ENCODE peak calls at places on chromosome 7, in four cellular contexts. One of them, this sample, is unnamed.

GRCh38 chr7:16528520-16528919 is 1.9 kb downstream of the LRRC72 start:
- DNase-seq in fibroblast of lung: peak; percentile 3
- DNase-seq in T-cell: no peak
- DNase-seq in GM23338: no peak
- DNase-seq in this sample: no peak

GRCh38 chr7:131011976-131012375 is 278.0 kb upstream of the KLF14 start:
- DNase-seq in fibroblast of lung: peak; percentile 84
- DNase-seq in T-cell: no peak
- DNase-seq in GM23338: no peak
- DNase-seq in this sample: no peak

GRCh38 chr7:22356010-22356854 is 722 bp downstream of the RAPGEF5 start:
- DNase-seq in fibroblast of lung: no peak
- DNase-seq in T-cell: no peak
- DNase-seq in GM23338: peak; percentile 56
- DNase-seq in this sample: peak; percentile 66

GRCh38 chr7:26950854-26951253 is 86.5 kb upstream of the SKAP2 start:
- DNase-seq in fibroblast of lung: no peak
- DNase-seq in T-cell: no peak
- DNase-seq in GM23338: no peak
- DNase-seq in this sample: no peak

GRCh38 chr7:90169891-90170290 is 15.6 kb downstream of the STEAP1 start:
- DNase-seq in fibroblast of lung: no peak
- DNase-seq in T-cell: no peak
- DNase-seq in GM23338: no peak
- DNase-seq in this sample: no peak

GRCh38 chr7:113085781-113086390 is 741 bp downstream of the GPR85 start:
- DNase-seq in fibroblast of lung: peak; percentile 48
- DNase-seq in T-cell: no peak
- DNase-seq in GM23338: peak; percentile 20
- DNase-seq in this sample: peak; percentile 51

GRCh38 chr7:71430246-71430645 is 298.3 kb downstream of the GALNT17 start:
- DNase-seq in fibroblast of lung: no peak
- DNase-seq in T-cell: no peak
- DNase-seq in GM23338: no peak
- DNase-seq in this sample: no peak

GRCh38 chr7:48091506-48092433 is 2.7 kb downstream of the UPP1 start:
- DNase-seq in fibroblast of lung: no peak
- DNase-seq in T-cell: no peak
- DNase-seq in GM23338: no peak
- DNase-seq in this sample: no peak

GRCh38 chr7:10300557-10300956 is 673.1 kb upstream of the PHF14 start:
- DNase-seq in fibroblast of lung: no peak
- DNase-seq in T-cell: no peak
- DNase-seq in GM23338: no peak
- DNase-seq in this sample: peak; percentile 57

GRCh38 chr7:81206217-81206616 is 287.4 kb upstream of the SEMA3C start:
- DNase-seq in fibroblast of lung: no peak
- DNase-seq in T-cell: no peak
- DNase-seq in GM23338: no peak
- DNase-seq in this sample: no peak

GRCh38 chr7:150986099-150986512 is 4.7 kb upstream of the NOS3 start:
- DNase-seq in fibroblast of lung: no peak
- DNase-seq in T-cell: peak; percentile 47
- DNase-seq in GM23338: peak; percentile 91
- DNase-seq in this sample: peak; percentile 83

GRCh38 chr7:80095545-80095944 is 39.1 kb upstream of the GNAI1 start:
- DNase-seq in fibroblast of lung: no peak
- DNase-seq in T-cell: no peak
- DNase-seq in GM23338: peak; percentile 23
- DNase-seq in this sample: peak; percentile 24

GRCh38 chr7:92714280-92714679 is 122.1 kb downstream of the CDK6 start:
- DNase-seq in fibroblast of lung: peak; percentile 60
- DNase-seq in T-cell: no peak
- DNase-seq in GM23338: peak; percentile 10
- DNase-seq in this sample: no peak

GRCh38 chr7:90853205-90853604 is 257.1 kb downstream of the CDK14 start:
- DNase-seq in fibroblast of lung: no peak
- DNase-seq in T-cell: no peak
- DNase-seq in GM23338: no peak
- DNase-seq in this sample: no peak

GRCh38 chr7:79922894-79923293 is 211.7 kb upstream of the GNAI1 start:
- DNase-seq in fibroblast of lung: no peak
- DNase-seq in T-cell: no peak
- DNase-seq in GM23338: no peak
- DNase-seq in this sample: no peak

GRCh38 chr7:106294334-106294733 is 9.6 kb upstream of the NAMPT start:
- DNase-seq in fibroblast of lung: no peak
- DNase-seq in T-cell: no peak
- DNase-seq in GM23338: peak; percentile 15
- DNase-seq in this sample: no peak

GRCh38 chr7:372546-372938 is 82.6 kb downstream of the FOXL3 start:
- DNase-seq in fibroblast of lung: no peak
- DNase-seq in T-cell: no peak
- DNase-seq in GM23338: no peak
- DNase-seq in this sample: no peak

GRCh38 chr7:147896121-147896520 is 694.4 kb upstream of the C7orf33 start:
- DNase-seq in fibroblast of lung: no peak
- DNase-seq in T-cell: no peak
- DNase-seq in GM23338: no peak
- DNase-seq in this sample: no peak

GRCh38 chr7:91892099-91892788 is 11.7 kb upstream of the MTERF1 start:
- DNase-seq in fibroblast of lung: peak; percentile 19
- DNase-seq in T-cell: no peak
- DNase-seq in GM23338: no peak
- DNase-seq in this sample: no peak

GRCh38 chr7:91079491-91079890 is 184.7 kb upstream of the FZD1 start:
- DNase-seq in fibroblast of lung: peak; percentile 75
- DNase-seq in T-cell: no peak
- DNase-seq in GM23338: no peak
- DNase-seq in this sample: no peak

GRCh38 chr7:27745064-27745583 is 5.2 kb downstream of the TAX1BP1 start:
- DNase-seq in fibroblast of lung: peak; percentile 85
- DNase-seq in T-cell: no peak
- DNase-seq in GM23338: peak; percentile 87
- DNase-seq in this sample: peak; percentile 85

GRCh38 chr7:143205560-143206293 is 16.1 kb upstream of the TAS2R40 start:
- DNase-seq in fibroblast of lung: peak; percentile 9
- DNase-seq in T-cell: peak; percentile 18
- DNase-seq in GM23338: no peak
- DNase-seq in this sample: no peak

GRCh38 chr7:120966961-120967360 is 16.4 kb downstream of the ING3 start:
- DNase-seq in fibroblast of lung: no peak
- DNase-seq in T-cell: no peak
- DNase-seq in GM23338: no peak
- DNase-seq in this sample: no peak

GRCh38 chr7:157700237-157701005 is 363.6 kb downstream of the DNAJB6 start:
- DNase-seq in fibroblast of lung: no peak
- DNase-seq in T-cell: no peak
- DNase-seq in GM23338: no peak
- DNase-seq in this sample: no peak

GRCh38 chr7:149625339-149625946 is 127.8 kb upstream of the ZNF746 start:
- DNase-seq in fibroblast of lung: peak; percentile 50
- DNase-seq in T-cell: peak; percentile 42
- DNase-seq in GM23338: peak; percentile 89
- DNase-seq in this sample: peak; percentile 90

GRCh38 chr7:50466815-50467569 is 16.8 kb upstream of the FIGNL1 start:
- DNase-seq in fibroblast of lung: no peak
- DNase-seq in T-cell: no peak
- DNase-seq in GM23338: no peak
- DNase-seq in this sample: peak; percentile 26

GRCh38 chr7:36683695-36684357 is 40.5 kb downstream of the AOAH start:
- DNase-seq in fibroblast of lung: peak; percentile 74
- DNase-seq in T-cell: no peak
- DNase-seq in GM23338: no peak
- DNase-seq in this sample: no peak

GRCh38 chr7:150716368-150716767 is at the start of gene GIMAP1:
- DNase-seq in fibroblast of lung: no peak
- DNase-seq in T-cell: peak; percentile 68
- DNase-seq in GM23338: no peak
- DNase-seq in this sample: peak; percentile 31

GRCh38 chr7:133742709-133743538 is 384.2 kb upstream of the LRGUK start:
- DNase-seq in fibroblast of lung: peak; percentile 13
- DNase-seq in T-cell: no peak
- DNase-seq in GM23338: peak; percentile 59
- DNase-seq in this sample: peak; percentile 49

GRCh38 chr7:157690833-157691382 is 354.1 kb downstream of the DNAJB6 start:
- DNase-seq in fibroblast of lung: peak; percentile 95
- DNase-seq in T-cell: no peak
- DNase-seq in GM23338: peak; percentile 65
- DNase-seq in this sample: peak; percentile 81

GRCh38 chr7:144497296-144497695 is 93.8 kb upstream of the NOBOX start:
- DNase-seq in fibroblast of lung: no peak
- DNase-seq in T-cell: no peak
- DNase-seq in GM23338: no peak
- DNase-seq in this sample: no peak

GRCh38 chr7:93212881-93213280 is 13.4 kb downstream of the HEPACAM2 start:
- DNase-seq in fibroblast of lung: no peak
- DNase-seq in T-cell: no peak
- DNase-seq in GM23338: no peak
- DNase-seq in this sample: no peak

GRCh38 chr7:106306256-106306655 is 21.5 kb upstream of the NAMPT start:
- DNase-seq in fibroblast of lung: no peak
- DNase-seq in T-cell: no peak
- DNase-seq in GM23338: no peak
- DNase-seq in this sample: no peak

GRCh38 chr7:41573017-41573416 is 129.9 kb downstream of the INHBA start:
- DNase-seq in fibroblast of lung: peak; percentile 73
- DNase-seq in T-cell: no peak
- DNase-seq in GM23338: no peak
- DNase-seq in this sample: no peak

GRCh38 chr7:101308245-101309085 is 13.1 kb downstream of the IFT22 start:
- DNase-seq in fibroblast of lung: peak; percentile 37
- DNase-seq in T-cell: no peak
- DNase-seq in GM23338: peak; percentile 95
- DNase-seq in this sample: peak; percentile 91

GRCh38 chr7:78568690-78569089 is 770.1 kb downstream of the PHTF2 start:
- DNase-seq in fibroblast of lung: no peak
- DNase-seq in T-cell: no peak
- DNase-seq in GM23338: no peak
- DNase-seq in this sample: no peak

GRCh38 chr7:71626206-71626605 is 494.3 kb downstream of the GALNT17 start:
- DNase-seq in fibroblast of lung: peak; percentile 96
- DNase-seq in T-cell: no peak
- DNase-seq in GM23338: no peak
- DNase-seq in this sample: no peak

GRCh38 chr7:9575716-9576115 is 1142.3 kb downstream of the NXPH1 start:
- DNase-seq in fibroblast of lung: no peak
- DNase-seq in T-cell: no peak
- DNase-seq in GM23338: no peak
- DNase-seq in this sample: no peak

This sample was measured in left kidney.